ENCODE peak calls at places on chromosomes 5 and 9, in six cellular contexts. One of them, this sample, is unnamed.
A peak's percentile ranks its signal among the peaks of the same experiment; 100 is the strongest.

GRCh38 chr5:124650960-124651662 is 95.3 kb downstream of the ZNF608 start:
- DNase-seq in H1: no peak
- DNase-seq in SK-N-SH: no peak
- DNase-seq in HepG2: no peak
- DNase-seq in GM12878: no peak
- DNase-seq in K562: no peak
- DNase-seq in this sample: no peak

GRCh38 chr5:170788626-170789304 is 5.2 kb downstream of the GABRP start:
- DNase-seq in K562: no peak
- DNase-seq in SK-N-SH: no peak
- DNase-seq in HepG2: no peak
- DNase-seq in GM12878: no peak
- DNase-seq in H1: no peak
- DNase-seq in this sample: no peak

GRCh38 chr5:77679791-77680190 is 41.3 kb upstream of the OTP start:
- DNase-seq in H1: no peak
- DNase-seq in SK-N-SH: no peak
- DNase-seq in K562: no peak
- DNase-seq in HepG2: peak; percentile 4
- DNase-seq in GM12878: no peak
- DNase-seq in this sample: peak; percentile 39

GRCh38 chr5:123450641-123451421 is 27.6 kb upstream of the CEP120 start:
- DNase-seq in H1: no peak
- DNase-seq in HepG2: no peak
- DNase-seq in SK-N-SH: no peak
- DNase-seq in GM12878: no peak
- DNase-seq in K562: no peak
- DNase-seq in this sample: no peak

GRCh38 chr5:39998518-39998917 is 573.7 kb upstream of the DAB2 start:
- DNase-seq in H1: no peak
- DNase-seq in HepG2: no peak
- DNase-seq in GM12878: no peak
- DNase-seq in K562: no peak
- DNase-seq in SK-N-SH: no peak
- DNase-seq in this sample: no peak

GRCh38 chr5:130287438-130287837 is 383.2 kb downstream of the CHSY3 start:
- DNase-seq in H1: no peak
- DNase-seq in HepG2: no peak
- DNase-seq in SK-N-SH: no peak
- DNase-seq in GM12878: no peak
- DNase-seq in K562: no peak
- DNase-seq in this sample: no peak

GRCh38 chr5:91367908-91368648 is 15.0 kb downstream of the ARRDC3 start:
- DNase-seq in GM12878: no peak
- DNase-seq in SK-N-SH: no peak
- DNase-seq in H1: no peak
- DNase-seq in HepG2: no peak
- DNase-seq in K562: no peak
- DNase-seq in this sample: no peak

GRCh38 chr5:58629190-58630159 is 46.6 kb downstream of the RAB3C start:
- DNase-seq in SK-N-SH: peak; percentile 25
- DNase-seq in H1: no peak
- DNase-seq in GM12878: no peak
- DNase-seq in HepG2: peak; percentile 7
- DNase-seq in K562: no peak
- DNase-seq in this sample: no peak

GRCh38 chr9:120998111-120998510 is 52.0 kb downstream of the C5 start:
- DNase-seq in H1: no peak
- DNase-seq in SK-N-SH: no peak
- DNase-seq in HepG2: peak; percentile 28
- DNase-seq in K562: no peak
- DNase-seq in GM12878: no peak
- DNase-seq in this sample: no peak

GRCh38 chr5:8683528-8683927 is 814.6 kb downstream of the MTRR start:
- DNase-seq in SK-N-SH: no peak
- DNase-seq in HepG2: no peak
- DNase-seq in GM12878: no peak
- DNase-seq in H1: no peak
- DNase-seq in K562: no peak
- DNase-seq in this sample: no peak

GRCh38 chr9:129885018-129885669 is 49.9 kb downstream of the USP20 start:
- DNase-seq in HepG2: peak; percentile 33
- DNase-seq in K562: peak; percentile 89
- DNase-seq in SK-N-SH: no peak
- DNase-seq in GM12878: peak; percentile 20
- DNase-seq in H1: no peak
- DNase-seq in this sample: peak; percentile 74

GRCh38 chr5:32850792-32851191 is 139.7 kb downstream of the NPR3 start:
- DNase-seq in K562: no peak
- DNase-seq in H1: no peak
- DNase-seq in HepG2: no peak
- DNase-seq in GM12878: no peak
- DNase-seq in SK-N-SH: no peak
- DNase-seq in this sample: no peak

GRCh38 chr9:135075234-135076142 is 12.0 kb upstream of the OLFM1 start:
- DNase-seq in GM12878: no peak
- DNase-seq in K562: no peak
- DNase-seq in SK-N-SH: peak; percentile 91
- DNase-seq in H1: no peak
- DNase-seq in HepG2: no peak
- DNase-seq in this sample: no peak

GRCh38 chr5:173890195-173890951 is 2.2 kb downstream of the CPEB4 start:
- DNase-seq in K562: peak; percentile 70
- DNase-seq in SK-N-SH: peak; percentile 51
- DNase-seq in HepG2: no peak
- DNase-seq in H1: no peak
- DNase-seq in GM12878: no peak
- DNase-seq in this sample: no peak

GRCh38 chr9:129703667-129704355 is 38.4 kb downstream of the PRRX2 start:
- DNase-seq in SK-N-SH: no peak
- DNase-seq in H1: no peak
- DNase-seq in HepG2: no peak
- DNase-seq in GM12878: no peak
- DNase-seq in K562: no peak
- DNase-seq in this sample: no peak

GRCh38 chr5:37615184-37615583 is 224.7 kb downstream of the GDNF start:
- DNase-seq in GM12878: no peak
- DNase-seq in K562: no peak
- DNase-seq in HepG2: no peak
- DNase-seq in SK-N-SH: no peak
- DNase-seq in H1: no peak
- DNase-seq in this sample: no peak

GRCh38 chr9:136255166-136255538 is 9.5 kb upstream of the QSOX2 start:
- DNase-seq in K562: peak; percentile 59
- DNase-seq in HepG2: peak; percentile 27
- DNase-seq in SK-N-SH: no peak
- DNase-seq in GM12878: no peak
- DNase-seq in H1: no peak
- DNase-seq in this sample: no peak

GRCh38 chr9:127716412-127716811 is 533 bp downstream of the TTC16 start:
- DNase-seq in K562: no peak
- DNase-seq in H1: no peak
- DNase-seq in GM12878: no peak
- DNase-seq in HepG2: peak; percentile 34
- DNase-seq in SK-N-SH: no peak
- DNase-seq in this sample: no peak

GRCh38 chr9:3751125-3751758 is 225.4 kb upstream of the RFX3 start:
- DNase-seq in SK-N-SH: no peak
- DNase-seq in HepG2: peak; percentile 3
- DNase-seq in H1: no peak
- DNase-seq in GM12878: no peak
- DNase-seq in K562: no peak
- DNase-seq in this sample: no peak

GRCh38 chr9:92385001-92385400 is 19.4 kb downstream of the OGN start:
- DNase-seq in HepG2: no peak
- DNase-seq in SK-N-SH: no peak
- DNase-seq in H1: no peak
- DNase-seq in K562: no peak
- DNase-seq in GM12878: no peak
- DNase-seq in this sample: no peak

GRCh38 chr5:148962200-148962550 is 100.7 kb downstream of the SH3TC2 start:
- DNase-seq in K562: no peak
- DNase-seq in HepG2: no peak
- DNase-seq in H1: no peak
- DNase-seq in GM12878: no peak
- DNase-seq in SK-N-SH: no peak
- DNase-seq in this sample: no peak
- H3K27ac ChIP-seq in K562: no peak overlapping the region
- H3K27ac ChIP-seq in HepG2: no peak overlapping the region
- H3K27ac ChIP-seq in H1: no peak overlapping the region
- H3K27ac ChIP-seq in GM12878: no peak overlapping the region
- H3K27ac ChIP-seq in SK-N-SH: no peak overlapping the region
- H3K27ac ChIP-seq in this sample: no peak overlapping the region

DNA sequence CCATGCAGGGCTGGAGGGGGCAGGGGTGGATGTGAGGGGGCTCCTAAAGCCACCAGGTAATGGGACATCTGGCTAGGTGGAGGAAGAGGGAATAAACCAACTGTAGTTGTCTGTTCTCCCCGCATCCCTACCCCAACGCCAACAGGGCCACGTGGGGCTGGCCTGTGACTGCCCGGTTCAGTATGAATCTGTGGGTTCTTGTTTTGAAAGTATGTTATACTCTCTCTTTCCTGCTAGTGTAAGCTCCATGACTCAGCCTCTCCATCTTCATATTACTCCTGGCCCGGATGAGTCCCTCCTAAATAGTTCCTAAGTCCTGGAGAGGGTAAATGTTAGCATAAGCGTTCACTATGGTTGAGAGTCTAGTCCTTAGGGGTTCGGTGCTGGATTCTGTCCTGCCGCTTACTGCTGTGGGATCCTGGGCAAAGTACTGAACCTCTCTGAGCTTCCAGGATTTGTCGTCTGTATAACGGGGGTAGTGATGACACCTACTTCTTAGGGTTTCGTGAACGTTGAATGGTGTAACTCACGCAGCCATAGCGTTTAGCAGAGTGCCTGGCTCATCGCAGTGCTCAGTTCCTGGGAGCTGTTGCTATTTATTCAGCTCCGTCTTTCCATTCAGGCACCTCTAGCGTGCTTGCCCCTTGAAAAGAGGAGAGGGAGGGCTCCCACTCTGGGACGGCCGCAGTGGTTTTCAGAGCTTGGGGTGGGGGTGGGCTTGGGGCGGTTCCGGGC is 28.8 kb downstream of the LHX2 start:
- DNase-seq in HepG2: no peak
- DNase-seq in H1: no peak
- DNase-seq in SK-N-SH: peak; percentile 31
- DNase-seq in GM12878: no peak
- DNase-seq in K562: no peak
- DNase-seq in this sample: no peak
- H3K4me3 ChIP-seq in HepG2: peak overlapping the region; percentile 55
- H3K4me3 ChIP-seq in H1: peak overlapping the region; percentile 29
- H3K4me3 ChIP-seq in SK-N-SH: peak overlapping the region; percentile 39
- H3K4me3 ChIP-seq in GM12878: peak overlapping the region; percentile 28
- H3K4me3 ChIP-seq in K562: no peak overlapping the region
- H3K4me3 ChIP-seq in this sample: peak overlapping the region; percentile 45

GRCh38 chr5:149267241-149267973 is 4.3 kb upstream of the AFAP1L1 start:
- DNase-seq in GM12878: no peak
- DNase-seq in HepG2: no peak
- DNase-seq in H1: no peak
- DNase-seq in K562: no peak
- DNase-seq in SK-N-SH: no peak
- DNase-seq in this sample: no peak

GRCh38 chr5:149265559-149265958 is 6.1 kb upstream of the AFAP1L1 start:
- DNase-seq in SK-N-SH: peak; percentile 43
- DNase-seq in HepG2: no peak
- DNase-seq in K562: peak; percentile 11
- DNase-seq in H1: no peak
- DNase-seq in GM12878: no peak
- DNase-seq in this sample: peak; percentile 8

GRCh38 chr5:149271717-149272558 is at the start of gene AFAP1L1:
- DNase-seq in SK-N-SH: peak; percentile 89
- DNase-seq in H1: no peak
- DNase-seq in GM12878: no peak
- DNase-seq in HepG2: peak; percentile 6
- DNase-seq in K562: peak; percentile 10
- DNase-seq in this sample: peak; percentile 17

GRCh38 chr5:149271195-149271716 is 403 bp upstream of the AFAP1L1 start:
- DNase-seq in HepG2: peak; percentile 12
- DNase-seq in SK-N-SH: no peak
- DNase-seq in H1: no peak
- DNase-seq in K562: no peak
- DNase-seq in GM12878: no peak
- DNase-seq in this sample: no peak

DNA sequence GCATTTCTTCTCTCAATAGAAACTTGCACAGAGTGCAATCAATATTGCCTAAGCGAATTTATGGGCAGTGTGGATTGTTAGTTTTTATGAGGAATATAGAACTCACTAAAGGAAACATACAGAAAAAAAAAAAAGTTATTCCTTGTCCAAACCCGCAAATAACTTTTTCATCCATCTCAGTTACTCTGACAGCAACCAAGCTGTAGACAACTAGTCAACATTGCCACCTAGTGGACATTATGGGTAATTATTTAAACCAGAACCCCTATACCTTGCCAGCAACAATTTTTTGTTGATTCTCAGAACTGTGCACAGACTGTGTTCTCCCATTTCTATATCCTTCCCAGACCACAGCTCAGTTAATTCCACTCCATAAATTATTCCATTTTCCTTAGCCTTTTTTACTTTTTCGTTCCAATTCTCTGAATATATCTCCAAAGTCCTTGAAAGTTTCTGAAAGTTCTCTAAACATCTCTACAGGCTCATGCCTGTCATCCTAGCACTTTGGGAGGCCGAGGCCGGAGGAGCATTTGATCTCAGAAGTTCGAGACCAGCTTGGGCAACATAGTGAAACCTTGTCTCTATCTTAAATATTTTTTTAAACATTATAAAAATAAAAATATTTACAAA is 2.6 kb upstream of the AFAP1L1 start:
- DNase-seq in K562: peak; percentile 69
- DNase-seq in GM12878: no peak
- DNase-seq in SK-N-SH: peak; percentile 73
- DNase-seq in H1: no peak
- DNase-seq in HepG2: peak; percentile 49
- DNase-seq in this sample: peak; percentile 28
- TF ChIP-seq GABPA in K562: no peak
- TF ChIP-seq GABPA in GM12878: no peak
- TF ChIP-seq GABPA in SK-N-SH: no peak
- TF ChIP-seq GABPA in H1: no peak
- TF ChIP-seq GABPA in HepG2: no peak
- TF ChIP-seq GABPA in this sample: no peak

DNA sequence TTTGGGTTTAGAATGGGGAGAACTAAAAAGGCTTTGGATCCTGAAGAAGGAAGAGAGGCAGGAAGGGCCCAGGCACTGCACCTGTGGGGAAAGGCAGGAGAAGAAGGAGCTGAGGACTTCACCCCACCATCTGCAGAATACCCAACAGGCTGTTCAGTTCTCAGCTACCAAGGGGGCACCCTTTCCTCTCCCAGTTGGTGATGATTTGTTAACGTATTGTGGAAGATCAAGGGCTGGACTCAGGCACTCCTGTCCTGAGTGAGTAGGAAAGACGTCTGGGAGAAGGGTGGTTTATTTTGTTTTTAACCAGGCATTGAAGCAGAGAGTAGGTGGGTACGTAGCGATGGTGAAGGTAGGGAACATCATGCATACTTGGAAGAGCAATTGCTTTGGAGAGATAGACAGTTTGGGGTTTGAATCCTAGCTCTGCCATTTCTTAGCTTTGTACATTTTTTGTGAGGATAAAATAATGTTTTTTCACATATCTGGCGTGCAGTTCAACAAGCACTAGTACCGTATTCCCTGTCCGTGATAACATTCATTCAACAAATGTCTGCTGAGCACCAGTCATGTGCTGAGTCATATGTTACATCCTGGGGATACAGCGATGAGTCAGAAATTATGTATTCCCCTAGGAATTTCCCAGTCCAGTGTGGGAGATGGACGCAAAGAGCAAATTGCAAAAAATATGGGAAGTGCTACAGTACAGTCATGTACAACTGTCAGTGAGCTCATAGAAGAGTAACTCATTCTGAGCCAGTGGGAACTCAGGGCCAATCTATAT is 2.1 kb downstream of the MSANTD3 start:
- DNase-seq in SK-N-SH: no peak
- DNase-seq in H1: no peak
- DNase-seq in HepG2: peak; percentile 89
- DNase-seq in K562: peak; percentile 42
- DNase-seq in GM12878: no peak
- DNase-seq in this sample: no peak
- H3K27ac ChIP-seq in SK-N-SH: peak overlapping the region; percentile 92
- H3K27ac ChIP-seq in H1: no peak overlapping the region
- H3K27ac ChIP-seq in HepG2: peak overlapping the region; percentile 41
- H3K27ac ChIP-seq in K562: peak overlapping the region; percentile 14
- H3K27ac ChIP-seq in GM12878: no peak overlapping the region
- H3K27ac ChIP-seq in this sample: no peak overlapping the region